ENCODE peak calls at places on chromosomes 11 and 22, in four cellular contexts. O, X, Q and K are unnamed samples.
A peak's percentile ranks its signal among the peaks of the same experiment; 100 is the strongest.

GRCh38 chr11:66591175-66591574 is 1.7 kb downstream of the CCDC87 start:
- DNase-seq in O (no peak), X (peak; percentile 58), Q (no peak), K (no peak)

GRCh38 chr11:61834278-61835004 is 6.3 kb downstream of the FADS2 start:
- DNase-seq in O (peak; percentile 45), X (no peak), Q (peak; percentile 34), K (no peak)

GRCh38 chr11:128424271-128424709 is 163.1 kb downstream of the ETS1 start:
- DNase-seq in O (no peak), X (no peak), Q (no peak), K (no peak)

GRCh38 chr11:86938900-86939880 is 16.0 kb downstream of the FZD4 start:
- DNase-seq in O (no peak), X (peak; percentile 65), Q (peak; percentile 83), K (no peak)

GRCh38 chr22:20213833-20214708 is 54.0 kb downstream of the RTN4R start:
- DNase-seq in O (no peak), X (no peak), Q (no peak), K (no peak)

GRCh38 chr11:2700415-2701211 is 819 bp upstream of the KCNQ1OT1 start:
- DNase-seq in O (no peak), X (peak; percentile 57), Q (peak; percentile 59), K (peak; percentile 78)

GRCh38 chr11:113176561-113176960 is 137.8 kb upstream of the TTC12 start:
- DNase-seq in O (no peak), X (no peak), Q (no peak), K (no peak)

GRCh38 chr11:19951558-19952083 is 208.7 kb downstream of the DBX1 start:
- DNase-seq in O (no peak), X (peak; percentile 70), Q (peak; percentile 87), K (no peak)

GRCh38 chr11:35237860-35238715 is 99.1 kb downstream of the CD44 start:
- DNase-seq in O (no peak), X (peak; percentile 47), Q (peak; percentile 59), K (no peak)

GRCh38 chr22:42924436-42924835 is 67.4 kb upstream of the ARFGAP3 start:
- DNase-seq in O (no peak), X (no peak), Q (no peak), K (no peak)

GRCh38 chr22:40976866-40977700 is 25.9 kb downstream of the RBX1 start:
- DNase-seq in O (no peak), X (no peak), Q (no peak), K (no peak)

GRCh38 chr11:83410605-83411565 is 124.7 kb upstream of the CCDC90B start:
- DNase-seq in O (no peak), X (no peak), Q (no peak), K (no peak)

GRCh38 chr11:19455731-19456130 is 215.0 kb upstream of the E2F8 start:
- DNase-seq in O (no peak), X (no peak), Q (no peak), K (no peak)

GRCh38 chr11:57815476-57815875 is 53.9 kb downstream of the CTNND1 start:
- DNase-seq in O (no peak), X (no peak), Q (no peak), K (no peak)

GRCh38 chr11:62921573-62922188 is 518 bp upstream of the CHRM1 start:
- DNase-seq in O (peak; percentile 67), X (no peak), Q (peak; percentile 50), K (no peak)

GRCh38 chr11:65454696-65455456 is 32.3 kb downstream of the NEAT1 start:
- DNase-seq in O (peak; percentile 72), X (peak; percentile 80), Q (peak; percentile 93), K (no peak)

GRCh38 chr11:3700410-3700809 is 29.2 kb upstream of the CHRNA10 start:
- DNase-seq in O (no peak), X (no peak), Q (no peak), K (no peak)

GRCh38 chr11:10599388-10600175 is 31.1 kb upstream of the LYVE1 start:
- DNase-seq in O (no peak), X (peak; percentile 68), Q (no peak), K (no peak)

GRCh38 chr11:9091044-9091936 is at the start of gene SCUBE2:
- DNase-seq in O (no peak), X (no peak), Q (no peak), K (no peak)

GRCh38 chr11:93498099-93499040 is 44.8 kb downstream of the SMCO4 start:
- DNase-seq in O (no peak), X (no peak), Q (peak; percentile 67), K (no peak)

GRCh38 chr22:47065756-47066615 is 303.5 kb downstream of the TBC1D22A start:
- DNase-seq in O (no peak), X (no peak), Q (no peak), K (no peak)